ENCODE peak calls at places on chromosomes 11 and 22, in six cellular contexts. Z is mammary epithelial cell, O is endothelial cell of umbilical vein, S is fibroblast of lung, V is neural progenitor cell, X is GM23338. M is an unnamed sample.

GRCh38 chr11:1193326-1194230 is 29.3 kb upstream of the MUC5B start:
- DNase-seq in Z (no peak), S (no peak), O (no peak), V (no peak), X (no peak), M (no peak)

GRCh38 chr22:21632237-21632895 is at the start of gene CCDC116:
- DNase-seq in S (no peak), V (peak), X (peak), Z (no peak), O (no peak), M (peak)

GRCh38 chr22:27810566-27810965 is 9.0 kb upstream of the MN1 start:
- DNase-seq in O (no peak), X (no peak), Z (no peak), S (peak), V (peak), M (peak)

GRCh38 chr22:17552737-17553136 is 10.6 kb upstream of the SLC25A18 start:
- DNase-seq in Z (no peak), X (no peak), O (no peak), S (no peak), V (no peak), M (no peak)

GRCh38 chr11:46302866-46303265 is 25.4 kb downstream of the CREB3L1 start:
- DNase-seq in Z (no peak), S (no peak), V (no peak), O (no peak), X (no peak), M (no peak)

GRCh38 chr22:44689915-44690524 is 12.0 kb upstream of the PRR5 start:
- DNase-seq in S (no peak), V (no peak), Z (no peak), O (no peak), X (no peak), M (no peak)

GRCh38 chr11:126963115-126963514 is 37.5 kb downstream of the KIRREL3 start:
- DNase-seq in V (no peak), S (no peak), Z (no peak), O (no peak), X (no peak), M (no peak)

GRCh38 chr11:20042717-20043392 is 117.4 kb downstream of the DBX1 start:
- DNase-seq in V (peak), X (peak), O (no peak), S (no peak), Z (no peak), M (no peak)

GRCh38 chr11:128687321-128687720 is 6.6 kb upstream of the FLI1 start:
- DNase-seq in Z (no peak), S (no peak), V (peak), O (peak), X (peak), M (no peak)

GRCh38 chr22:39133871-39134270 is 18.6 kb downstream of the CBX7 start:
- DNase-seq in O (no peak), X (no peak), S (no peak), V (no peak), Z (no peak), M (no peak)

GRCh38 chr22:45516923-45517675 is 14.4 kb downstream of the FBLN1 start:
- DNase-seq in S (peak), O (no peak), Z (peak), X (peak), V (peak), M (no peak)

GRCh38 chr11:7513210-7514098 is at the start of gene PPFIBP2:
- DNase-seq in V (peak), O (peak), Z (peak), S (peak), X (peak), M (peak)

GRCh38 chr11:7515544-7515943 is 1.7 kb downstream of the PPFIBP2 start:
- DNase-seq in S (no peak), O (no peak), X (no peak), Z (no peak), V (no peak), M (no peak)

GRCh38 chr11:7512525-7513209 is 1.1 kb upstream of the PPFIBP2 start:
- DNase-seq in X (peak), O (peak), Z (no peak), V (no peak), S (peak), M (no peak)

GRCh38 chr11:7516488-7516887 is 2.7 kb downstream of the PPFIBP2 start:
- DNase-seq in X (no peak), V (no peak), Z (no peak), O (no peak), S (no peak), M (no peak)

GRCh38 chr11:7514099-7514725 is 413 bp downstream of the PPFIBP2 start:
- DNase-seq in Z (no peak), V (peak), X (peak), O (no peak), S (no peak), M (no peak)
- TF ChIP-seq EZH2 in Z (no peak), V (peak), X (no peak), O (peak), S (peak), M (no peak)

DNA sequence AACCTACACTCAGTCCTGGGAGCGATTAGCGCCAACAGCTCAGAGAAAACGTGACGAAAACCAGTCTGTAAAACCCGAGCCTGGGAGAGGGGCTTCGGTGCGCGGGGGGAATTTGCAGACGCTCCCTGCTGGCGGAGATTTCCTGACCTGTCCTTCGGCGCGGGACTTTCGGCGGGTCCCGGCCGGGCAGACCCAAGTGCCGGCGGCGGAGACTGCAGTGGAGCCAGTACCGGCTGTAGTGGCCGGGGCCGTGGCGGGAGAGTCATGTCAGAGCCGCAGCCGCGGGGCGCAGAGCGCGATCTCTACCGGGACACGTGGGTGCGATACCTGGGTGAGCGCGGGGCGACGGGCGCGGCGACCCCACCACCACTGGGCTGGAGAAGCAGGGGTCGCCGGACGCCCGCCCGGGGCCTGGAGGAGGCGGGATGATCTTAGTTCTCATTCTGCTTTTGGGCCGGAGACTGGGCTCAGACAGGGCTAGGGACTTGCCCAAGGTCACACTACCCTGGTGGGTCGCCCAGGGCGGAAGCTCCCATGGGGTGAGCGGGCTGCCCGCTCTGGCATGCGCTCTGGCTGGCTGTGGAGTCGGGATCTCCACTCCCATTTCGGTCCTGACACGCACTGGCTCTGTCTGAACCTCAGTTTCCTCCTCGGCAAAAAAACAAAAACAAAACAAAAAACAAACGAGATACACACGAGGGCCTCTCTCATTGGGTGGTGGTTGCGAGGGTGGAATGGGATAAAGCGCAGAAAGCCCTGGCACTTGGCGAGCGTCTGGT is at the start of gene MTFP1:
- DNase-seq in X (peak), V (peak), S (peak), O (peak), Z (peak), M (peak)
- TF ChIP-seq CTCF in X (no peak), V (no peak), S (no peak), O (no peak), Z (peak), M (no peak)

GRCh38 chr22:22824340-22825212 is 63.0 kb upstream of the IGLL5 start:
- DNase-seq in X (no peak), V (no peak), O (no peak), Z (no peak), S (no peak), M (no peak)
- H3K27ac ChIP-seq in X (no peak), V (no peak), O (no peak), Z (no peak), S (no peak), M (no peak)

DNA sequence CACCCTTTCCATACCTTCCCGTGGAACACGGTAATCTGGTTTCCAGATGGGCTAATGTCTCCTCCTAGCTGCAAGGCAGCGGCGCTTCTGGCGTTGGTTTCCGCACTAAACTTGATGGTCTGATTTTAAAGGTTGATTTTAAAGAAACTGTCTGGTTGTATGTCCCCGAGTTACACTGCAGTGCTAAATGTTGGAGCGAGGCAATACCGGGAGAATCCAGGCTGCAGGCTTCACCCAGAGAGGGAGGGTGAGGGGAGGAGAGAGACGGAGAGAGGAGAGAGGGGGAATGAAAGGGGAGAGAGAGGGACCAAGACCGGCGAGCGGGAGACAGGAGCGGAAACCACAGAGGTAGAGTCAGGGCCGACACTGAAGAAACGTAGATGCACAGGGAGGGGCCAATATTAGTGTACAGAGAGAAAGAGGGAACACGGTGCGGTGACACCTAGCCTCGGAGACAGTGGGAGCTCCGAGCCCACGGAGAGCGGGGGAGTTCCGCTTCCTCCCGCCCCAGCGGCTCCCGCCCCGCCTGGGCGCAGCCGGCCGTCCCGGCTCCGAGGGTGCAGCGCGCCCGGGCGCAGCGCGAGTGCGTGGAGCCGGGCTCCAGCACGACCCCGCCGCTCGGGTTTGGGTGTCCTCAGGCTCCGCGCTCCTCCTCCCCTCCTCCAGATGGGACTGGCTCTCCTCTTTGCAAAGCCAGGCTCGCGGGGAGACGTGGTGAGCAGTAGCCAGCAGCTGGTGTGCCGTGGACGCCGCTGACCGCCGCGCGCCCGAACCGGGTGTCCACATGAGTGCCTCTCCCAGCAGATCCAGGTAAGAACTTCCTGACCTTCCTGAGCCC is 71.9 kb upstream of the GRAMD1B start:
- DNase-seq in S (peak), X (peak), V (peak), Z (peak), O (no peak), M (peak)
- TF ChIP-seq EZH2 in S (peak), X (peak), V (peak), Z (peak), O (peak), M (peak)

GRCh38 chr11:59754859-59755700 is at the start of gene STX3:
- DNase-seq in S (peak), X (peak), V (peak), Z (peak), O (peak), M (peak)
- TF ChIP-seq CTCF in S (no peak), X (no peak), V (no peak), Z (peak), O (no peak), M (no peak)

GRCh38 chr11:44749160-44749559 is 22.4 kb downstream of the TSPAN18 start:
- DNase-seq in S (no peak), V (no peak), Z (no peak), O (no peak), X (no peak), M (no peak)

GRCh38 chr11:44750440-44751005 is 23.8 kb downstream of the TSPAN18 start:
- DNase-seq in V (no peak), O (no peak), S (no peak), Z (no peak), X (no peak), M (no peak)

GRCh38 chr11:44752262-44752661 is 25.5 kb downstream of the TSPAN18 start:
- DNase-seq in X (no peak), O (no peak), V (no peak), S (no peak), Z (no peak), M (no peak)

GRCh38 chr11:44752727-44753126 is 26.0 kb downstream of the TSPAN18 start:
- DNase-seq in X (no peak), O (no peak), V (no peak), S (no peak), Z (no peak), M (no peak)

DNA sequence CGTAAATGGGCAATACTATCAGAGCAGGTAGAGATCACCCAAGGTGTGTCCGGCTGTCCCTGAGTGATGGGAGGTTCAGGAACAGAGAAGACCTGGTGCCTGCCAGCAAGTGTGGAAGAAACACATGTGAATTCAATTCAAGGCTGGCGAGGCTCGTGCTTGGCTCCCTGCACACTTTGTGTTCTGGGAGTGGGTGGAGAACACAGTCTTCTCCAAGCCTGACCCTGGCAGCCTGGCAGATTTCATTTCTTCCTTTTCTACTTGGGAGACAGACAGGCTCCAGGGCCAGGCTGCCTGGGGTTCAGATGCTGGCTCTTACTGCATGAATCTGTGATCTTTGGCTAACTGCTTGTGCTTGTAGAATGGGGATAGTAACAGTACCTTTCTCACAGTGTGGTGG is 24.3 kb downstream of the TSPAN18 start:
- DNase-seq in V (no peak), Z (no peak), X (no peak), O (no peak), S (no peak), M (no peak)
- H3K27ac ChIP-seq in V (no peak), Z (no peak), X (no peak), O (no peak), S (no peak), M (no peak)

GRCh38 chr11:117442049-117442868 is 114.6 kb downstream of the CEP164 start:
- DNase-seq in X (no peak), O (no peak), V (no peak), S (no peak), Z (no peak), M (no peak)

GRCh38 chr11:117445097-117445658 is 117.5 kb downstream of the CEP164 start:
- DNase-seq in X (no peak), Z (no peak), V (no peak), O (no peak), S (no peak), M (no peak)

GRCh38 chr11:117442869-117443239 is 115.2 kb downstream of the CEP164 start:
- DNase-seq in Z (no peak), S (no peak), O (no peak), X (no peak), V (no peak), M (no peak)

GRCh38 chr11:117444256-117445096 is 116.8 kb downstream of the CEP164 start:
- DNase-seq in V (no peak), Z (no peak), X (no peak), O (no peak), S (no peak), M (no peak)

DNA sequence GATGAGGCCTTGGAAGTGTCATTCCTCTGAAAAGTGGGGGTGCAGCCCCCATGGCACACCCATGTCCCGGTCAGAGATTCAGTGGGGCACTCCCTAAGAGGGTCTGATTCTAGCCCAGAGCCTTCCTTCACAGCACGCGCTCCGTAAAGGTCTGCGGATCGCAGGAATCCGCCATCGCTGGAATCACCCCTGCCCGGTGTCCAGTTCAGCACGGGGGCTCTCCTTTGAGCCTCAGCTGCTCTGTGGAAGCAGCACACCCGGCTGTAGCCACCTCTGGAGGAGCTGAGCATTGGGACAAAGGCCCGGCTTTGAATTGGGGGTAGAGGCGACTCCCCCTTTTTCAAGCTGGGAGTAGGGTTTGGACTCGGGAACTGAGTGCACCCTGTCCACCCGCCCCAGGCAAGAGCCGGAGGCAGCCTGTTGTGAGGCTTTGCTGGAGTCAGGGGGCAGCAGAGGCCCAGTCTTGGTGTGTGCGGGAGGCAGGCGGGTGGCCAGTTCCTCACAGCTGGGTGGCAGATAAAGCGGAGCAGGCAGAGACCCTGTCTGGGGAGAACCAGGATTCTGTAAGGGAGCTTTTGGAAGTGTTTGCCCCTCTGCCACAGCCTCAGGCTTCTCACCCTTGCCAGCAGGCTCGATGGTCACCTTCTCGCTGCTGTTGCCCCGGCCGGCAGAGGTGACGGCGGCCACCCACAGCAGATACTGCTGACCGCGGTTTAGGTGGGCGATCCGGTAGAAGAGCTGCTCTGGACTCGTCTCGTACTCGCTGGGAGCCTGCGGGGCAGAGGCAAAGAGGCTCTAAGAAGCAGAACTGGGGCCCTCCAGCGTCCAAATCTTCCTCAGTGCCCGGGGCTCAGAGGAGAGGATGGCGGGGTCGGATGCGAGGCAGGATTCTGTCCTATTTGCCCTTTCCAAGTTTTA is 115.9 kb downstream of the CEP164 start:
- DNase-seq in X (peak), S (peak), V (peak), O (no peak), Z (no peak), M (peak)
- TF ChIP-seq EZH2 in X (no peak), S (peak), V (no peak), O (no peak), Z (no peak), M (no peak)

DNA sequence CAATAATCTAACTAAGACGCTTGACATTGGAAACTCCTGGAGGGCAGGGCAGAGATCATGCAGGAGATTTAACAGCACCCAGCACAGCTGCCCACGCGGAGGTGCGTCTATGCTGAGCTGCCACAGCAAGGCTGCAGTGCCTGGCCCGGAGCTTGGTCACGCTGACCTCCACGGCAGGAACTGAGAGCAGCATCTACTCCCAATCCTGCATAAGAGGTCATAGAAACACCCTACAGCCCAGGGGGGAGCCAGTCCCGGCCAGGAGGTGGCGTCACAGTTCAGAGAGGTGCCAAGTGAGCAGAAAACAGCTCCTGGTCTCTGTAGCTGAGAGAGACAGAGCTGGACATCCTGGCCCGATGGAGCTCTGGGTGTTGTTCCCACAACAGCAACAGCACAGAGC is 121.1 kb upstream of the TMEM45B start:
- DNase-seq in Z (no peak), X (peak), S (no peak), O (no peak), V (no peak), M (peak)
- TF ChIP-seq CTCF in Z (peak), X (peak), S (no peak), O (no peak), V (no peak), M (peak)

GRCh38 chr11:88146106-88146505 is 29.1 kb downstream of the RAB38 start:
- DNase-seq in X (no peak), S (no peak), V (no peak), Z (peak), O (no peak), M (no peak)
- H3K27ac ChIP-seq in X (no peak), S (no peak), V (no peak), Z (no peak), O (no peak), M (no peak)

DNA sequence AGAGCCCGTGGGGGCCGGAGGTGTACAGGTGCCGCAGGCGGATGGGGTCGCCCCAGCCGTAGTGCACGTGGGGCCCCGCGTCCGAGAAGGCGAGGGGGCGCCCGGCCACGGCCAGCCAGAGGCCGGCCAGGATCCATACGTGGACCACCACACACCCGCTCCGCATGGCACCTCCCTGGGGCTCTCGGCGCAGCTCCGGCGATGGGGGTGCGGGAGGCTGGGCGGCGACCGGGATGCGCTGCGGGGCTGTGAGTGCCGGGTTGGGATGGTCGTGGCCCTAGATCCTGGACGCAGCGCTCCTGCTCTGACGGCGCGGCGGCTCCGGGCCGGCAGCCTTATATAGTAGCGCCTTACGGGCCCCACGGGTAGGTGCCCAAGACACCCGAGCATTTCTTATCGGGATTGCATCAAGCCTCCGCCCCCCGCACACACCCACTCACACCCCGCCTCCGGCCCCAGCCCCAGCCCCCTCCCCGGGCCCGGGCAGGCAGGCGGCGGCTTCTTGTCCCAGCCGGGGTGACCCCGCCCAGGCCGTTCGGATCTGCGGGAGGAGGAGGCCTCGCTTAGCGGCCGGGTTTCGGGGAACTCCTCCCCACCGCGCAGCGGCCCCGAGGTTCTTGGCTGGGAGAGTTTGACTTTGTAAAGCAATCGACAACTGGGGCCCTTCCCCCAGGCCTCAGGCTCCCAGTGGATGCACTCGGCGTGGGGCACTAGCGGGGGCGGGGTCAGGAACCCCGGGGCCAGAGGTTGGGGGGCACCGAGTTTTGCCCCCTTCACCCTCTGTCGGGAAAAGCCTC is at the start of gene FGF19:
- DNase-seq in O (no peak), V (peak), S (no peak), Z (peak), X (peak), M (no peak)
- TF ChIP-seq EZH2 in O (peak), V (peak), S (peak), Z (no peak), X (no peak), M (peak)

M was measured in A673.